ENCODE peak calls at places on chromosomes 5 and 9, in ten cellular contexts. One of them, this sample, is unnamed.

GRCh38 chr9:37678789-37679273 is 28.1 kb downstream of the FRMPD1 start:
- DNase-seq in Peyer's patch: no peak
- DNase-seq in GM23338: peak
- DNase-seq in Calu3: no peak
- DNase-seq in progenitor cell of endocrine pancreas: no peak
- DNase-seq in stomach: no peak
- DNase-seq in dorsolateral prefrontal cortex: no peak
- DNase-seq in K562: peak
- DNase-seq in glutamatergic neuron: no peak
- DNase-seq in neural progenitor cell: no peak
- DNase-seq in this sample: no peak

GRCh38 chr9:84140535-84141101 is 160.0 kb downstream of the RMI1 start:
- DNase-seq in glutamatergic neuron: peak
- DNase-seq in Calu3: peak
- DNase-seq in dorsolateral prefrontal cortex: no peak
- DNase-seq in K562: no peak
- DNase-seq in Peyer's patch: no peak
- DNase-seq in progenitor cell of endocrine pancreas: peak
- DNase-seq in stomach: peak
- DNase-seq in GM23338: peak
- DNase-seq in neural progenitor cell: peak
- DNase-seq in this sample: no peak

GRCh38 chr5:68214472-68215207 is 916 bp upstream of the PIK3R1 start:
- DNase-seq in dorsolateral prefrontal cortex: no peak
- DNase-seq in GM23338: peak
- DNase-seq in neural progenitor cell: peak
- DNase-seq in stomach: no peak
- DNase-seq in Peyer's patch: peak
- DNase-seq in progenitor cell of endocrine pancreas: no peak
- DNase-seq in glutamatergic neuron: no peak
- DNase-seq in K562: peak
- DNase-seq in Calu3: no peak
- DNase-seq in this sample: peak

GRCh38 chr5:111159845-111160244 is 64.3 kb upstream of the CAMK4 start:
- DNase-seq in progenitor cell of endocrine pancreas: no peak
- DNase-seq in neural progenitor cell: no peak
- DNase-seq in K562: no peak
- DNase-seq in Peyer's patch: no peak
- DNase-seq in glutamatergic neuron: no peak
- DNase-seq in dorsolateral prefrontal cortex: no peak
- DNase-seq in GM23338: peak
- DNase-seq in stomach: no peak
- DNase-seq in Calu3: no peak
- DNase-seq in this sample: no peak

GRCh38 chr5:176736271-176736965 is 73.9 kb upstream of the UNC5A start:
- DNase-seq in Calu3: no peak
- DNase-seq in dorsolateral prefrontal cortex: peak
- DNase-seq in progenitor cell of endocrine pancreas: no peak
- DNase-seq in GM23338: no peak
- DNase-seq in Peyer's patch: no peak
- DNase-seq in stomach: no peak
- DNase-seq in glutamatergic neuron: no peak
- DNase-seq in K562: no peak
- DNase-seq in neural progenitor cell: peak
- DNase-seq in this sample: no peak

GRCh38 chr5:134758504-134759341 is at the start of gene DDX46:
- DNase-seq in Calu3: peak
- DNase-seq in GM23338: peak
- DNase-seq in glutamatergic neuron: peak
- DNase-seq in K562: peak
- DNase-seq in Peyer's patch: peak
- DNase-seq in dorsolateral prefrontal cortex: peak
- DNase-seq in stomach: peak
- DNase-seq in progenitor cell of endocrine pancreas: peak
- DNase-seq in neural progenitor cell: peak
- DNase-seq in this sample: peak

GRCh38 chr5:179208706-179209358 is 136.4 kb downstream of the ADAMTS2 start:
- DNase-seq in dorsolateral prefrontal cortex: no peak
- DNase-seq in glutamatergic neuron: no peak
- DNase-seq in Peyer's patch: no peak
- DNase-seq in K562: no peak
- DNase-seq in GM23338: no peak
- DNase-seq in stomach: no peak
- DNase-seq in neural progenitor cell: no peak
- DNase-seq in Calu3: no peak
- DNase-seq in progenitor cell of endocrine pancreas: no peak
- DNase-seq in this sample: no peak

GRCh38 chr9:76610009-76610352 is 151.0 kb downstream of the GCNT1 start:
- DNase-seq in dorsolateral prefrontal cortex: peak
- DNase-seq in progenitor cell of endocrine pancreas: no peak
- DNase-seq in glutamatergic neuron: peak
- DNase-seq in Calu3: no peak
- DNase-seq in neural progenitor cell: no peak
- DNase-seq in Peyer's patch: no peak
- DNase-seq in GM23338: no peak
- DNase-seq in stomach: peak
- DNase-seq in K562: no peak
- DNase-seq in this sample: no peak

GRCh38 chr5:38598296-38598993 is 42.0 kb upstream of the LIFR start:
- DNase-seq in Peyer's patch: no peak
- DNase-seq in neural progenitor cell: no peak
- DNase-seq in stomach: no peak
- DNase-seq in progenitor cell of endocrine pancreas: no peak
- DNase-seq in GM23338: no peak
- DNase-seq in Calu3: no peak
- DNase-seq in dorsolateral prefrontal cortex: no peak
- DNase-seq in K562: no peak
- DNase-seq in glutamatergic neuron: no peak
- DNase-seq in this sample: no peak

GRCh38 chr5:91384671-91385430 is 1.7 kb upstream of the ARRDC3 start:
- DNase-seq in glutamatergic neuron: no peak
- DNase-seq in K562: peak
- DNase-seq in Peyer's patch: peak
- DNase-seq in progenitor cell of endocrine pancreas: no peak
- DNase-seq in dorsolateral prefrontal cortex: no peak
- DNase-seq in Calu3: peak
- DNase-seq in neural progenitor cell: peak
- DNase-seq in stomach: peak
- DNase-seq in GM23338: peak
- DNase-seq in this sample: peak

GRCh38 chr5:115321309-115321708 is 24.9 kb upstream of the CCDC112 start:
- DNase-seq in Calu3: peak
- DNase-seq in dorsolateral prefrontal cortex: no peak
- DNase-seq in glutamatergic neuron: no peak
- DNase-seq in progenitor cell of endocrine pancreas: no peak
- DNase-seq in neural progenitor cell: no peak
- DNase-seq in stomach: peak
- DNase-seq in Peyer's patch: no peak
- DNase-seq in GM23338: no peak
- DNase-seq in K562: no peak
- DNase-seq in this sample: no peak

GRCh38 chr5:181224390-181225234 is 1.5 kb downstream of the TRIM41 start:
- DNase-seq in Peyer's patch: peak
- DNase-seq in glutamatergic neuron: no peak
- DNase-seq in Calu3: no peak
- DNase-seq in K562: no peak
- DNase-seq in GM23338: no peak
- DNase-seq in neural progenitor cell: no peak
- DNase-seq in stomach: no peak
- DNase-seq in dorsolateral prefrontal cortex: no peak
- DNase-seq in progenitor cell of endocrine pancreas: no peak
- DNase-seq in this sample: peak

GRCh38 chr9:98249774-98250173 is 5.7 kb downstream of the TBC1D2 start:
- DNase-seq in dorsolateral prefrontal cortex: no peak
- DNase-seq in glutamatergic neuron: no peak
- DNase-seq in Peyer's patch: no peak
- DNase-seq in GM23338: no peak
- DNase-seq in progenitor cell of endocrine pancreas: no peak
- DNase-seq in stomach: no peak
- DNase-seq in K562: no peak
- DNase-seq in Calu3: no peak
- DNase-seq in neural progenitor cell: no peak
- DNase-seq in this sample: no peak

GRCh38 chr9:134686896-134687295 is 45.3 kb downstream of the COL5A1 start:
- DNase-seq in GM23338: no peak
- DNase-seq in Peyer's patch: no peak
- DNase-seq in K562: no peak
- DNase-seq in progenitor cell of endocrine pancreas: no peak
- DNase-seq in stomach: no peak
- DNase-seq in glutamatergic neuron: no peak
- DNase-seq in dorsolateral prefrontal cortex: peak
- DNase-seq in neural progenitor cell: no peak
- DNase-seq in Calu3: no peak
- DNase-seq in this sample: no peak

GRCh38 chr9:74358944-74359343 is 138.2 kb upstream of the RORB start:
- DNase-seq in neural progenitor cell: no peak
- DNase-seq in Peyer's patch: no peak
- DNase-seq in glutamatergic neuron: no peak
- DNase-seq in progenitor cell of endocrine pancreas: no peak
- DNase-seq in K562: no peak
- DNase-seq in GM23338: no peak
- DNase-seq in Calu3: no peak
- DNase-seq in dorsolateral prefrontal cortex: no peak
- DNase-seq in stomach: no peak
- DNase-seq in this sample: no peak

GRCh38 chr5:132260714-132261615 is 3.5 kb downstream of the PDLIM4 start:
- DNase-seq in Calu3: peak
- DNase-seq in glutamatergic neuron: no peak
- DNase-seq in stomach: peak
- DNase-seq in dorsolateral prefrontal cortex: peak
- DNase-seq in K562: peak
- DNase-seq in neural progenitor cell: no peak
- DNase-seq in Peyer's patch: peak
- DNase-seq in GM23338: no peak
- DNase-seq in progenitor cell of endocrine pancreas: no peak
- DNase-seq in this sample: peak

GRCh38 chr9:109448223-109448622 is 49.9 kb downstream of the PTPN3 start:
- DNase-seq in dorsolateral prefrontal cortex: no peak
- DNase-seq in Calu3: no peak
- DNase-seq in Peyer's patch: no peak
- DNase-seq in glutamatergic neuron: no peak
- DNase-seq in K562: no peak
- DNase-seq in GM23338: no peak
- DNase-seq in stomach: no peak
- DNase-seq in neural progenitor cell: no peak
- DNase-seq in progenitor cell of endocrine pancreas: no peak
- DNase-seq in this sample: no peak

GRCh38 chr5:145975001-145975360 is 38.6 kb downstream of the SH3RF2 start:
- DNase-seq in Peyer's patch: no peak
- DNase-seq in GM23338: no peak
- DNase-seq in glutamatergic neuron: no peak
- DNase-seq in progenitor cell of endocrine pancreas: no peak
- DNase-seq in K562: no peak
- DNase-seq in neural progenitor cell: no peak
- DNase-seq in stomach: no peak
- DNase-seq in dorsolateral prefrontal cortex: no peak
- DNase-seq in Calu3: no peak
- DNase-seq in this sample: no peak

GRCh38 chr9:117448066-117448465 is 33.2 kb upstream of the ASTN2 start:
- DNase-seq in Calu3: no peak
- DNase-seq in dorsolateral prefrontal cortex: no peak
- DNase-seq in Peyer's patch: no peak
- DNase-seq in progenitor cell of endocrine pancreas: no peak
- DNase-seq in glutamatergic neuron: no peak
- DNase-seq in neural progenitor cell: peak
- DNase-seq in stomach: no peak
- DNase-seq in GM23338: peak
- DNase-seq in K562: no peak
- DNase-seq in this sample: no peak
- TF ChIP-seq CTCF in Calu3: no peak
- TF ChIP-seq CTCF in dorsolateral prefrontal cortex: no peak
- TF ChIP-seq CTCF in Peyer's patch: no peak
- TF ChIP-seq CTCF in progenitor cell of endocrine pancreas: peak
- TF ChIP-seq CTCF in glutamatergic neuron: no peak
- TF ChIP-seq CTCF in neural progenitor cell: peak
- TF ChIP-seq CTCF in stomach: no peak
- TF ChIP-seq CTCF in GM23338: peak
- TF ChIP-seq CTCF in K562: no peak
- TF ChIP-seq CTCF in this sample: no peak

DNA sequence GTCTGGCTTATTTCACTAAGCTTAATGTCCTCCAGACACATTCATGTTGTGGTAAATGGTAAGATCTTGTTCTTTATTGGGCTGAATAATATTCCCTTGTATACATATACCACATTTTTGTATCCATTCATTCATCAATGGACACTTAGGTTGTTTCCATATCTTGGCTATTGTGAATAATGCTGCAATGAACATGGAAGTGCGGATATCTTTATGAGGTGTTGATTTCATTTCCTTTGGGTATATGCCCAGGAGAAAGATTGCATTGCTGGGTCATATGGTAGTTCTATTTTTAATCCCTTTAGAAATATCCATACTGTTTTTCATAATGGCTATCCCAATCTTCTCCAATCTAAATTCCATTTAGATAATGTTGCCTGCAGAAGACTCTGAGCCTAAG is 77.9 kb upstream of the TNC start:
- DNase-seq in glutamatergic neuron: no peak
- DNase-seq in GM23338: no peak
- DNase-seq in dorsolateral prefrontal cortex: no peak
- DNase-seq in Calu3: no peak
- DNase-seq in Peyer's patch: no peak
- DNase-seq in stomach: no peak
- DNase-seq in progenitor cell of endocrine pancreas: no peak
- DNase-seq in neural progenitor cell: no peak
- DNase-seq in K562: no peak
- DNase-seq in this sample: no peak
- TF ChIP-seq CTCF in glutamatergic neuron: no peak
- TF ChIP-seq CTCF in GM23338: no peak
- TF ChIP-seq CTCF in dorsolateral prefrontal cortex: no peak
- TF ChIP-seq CTCF in Calu3: no peak
- TF ChIP-seq CTCF in Peyer's patch: no peak
- TF ChIP-seq CTCF in stomach: no peak
- TF ChIP-seq CTCF in progenitor cell of endocrine pancreas: no peak
- TF ChIP-seq CTCF in neural progenitor cell: no peak
- TF ChIP-seq CTCF in K562: no peak
- TF ChIP-seq CTCF in this sample: no peak

GRCh38 chr5:120055858-120056257 is 408.2 kb upstream of the PRR16 start:
- DNase-seq in neural progenitor cell: no peak
- DNase-seq in Calu3: no peak
- DNase-seq in stomach: no peak
- DNase-seq in GM23338: no peak
- DNase-seq in Peyer's patch: no peak
- DNase-seq in progenitor cell of endocrine pancreas: no peak
- DNase-seq in dorsolateral prefrontal cortex: no peak
- DNase-seq in glutamatergic neuron: no peak
- DNase-seq in K562: no peak
- DNase-seq in this sample: peak
- TF ChIP-seq CTCF in neural progenitor cell: no peak
- TF ChIP-seq CTCF in Calu3: no peak
- TF ChIP-seq CTCF in stomach: no peak
- TF ChIP-seq CTCF in GM23338: no peak
- TF ChIP-seq CTCF in Peyer's patch: no peak
- TF ChIP-seq CTCF in progenitor cell of endocrine pancreas: no peak
- TF ChIP-seq CTCF in dorsolateral prefrontal cortex: no peak
- TF ChIP-seq CTCF in glutamatergic neuron: no peak
- TF ChIP-seq CTCF in K562: no peak
- TF ChIP-seq CTCF in this sample: no peak

DNA sequence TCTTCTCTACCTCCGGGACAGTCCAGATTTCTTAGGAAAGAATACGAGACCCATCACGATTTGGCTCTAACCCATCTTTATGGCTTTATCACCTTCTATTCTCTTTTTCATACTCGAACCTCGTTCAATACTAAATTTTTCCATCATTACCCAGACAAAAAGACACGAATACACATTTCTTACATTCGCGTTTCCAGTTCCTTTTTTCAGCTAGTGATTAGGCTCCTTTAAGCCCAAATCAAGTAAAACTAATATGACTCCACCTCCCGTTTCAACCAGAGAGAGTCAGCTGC is 506 bp downstream of the ZBTB6 start:
- DNase-seq in stomach: no peak
- DNase-seq in dorsolateral prefrontal cortex: no peak
- DNase-seq in Calu3: no peak
- DNase-seq in glutamatergic neuron: no peak
- DNase-seq in K562: no peak
- DNase-seq in GM23338: no peak
- DNase-seq in Peyer's patch: no peak
- DNase-seq in progenitor cell of endocrine pancreas: no peak
- DNase-seq in neural progenitor cell: no peak
- DNase-seq in this sample: no peak
- TF ChIP-seq CTCF in stomach: no peak
- TF ChIP-seq CTCF in dorsolateral prefrontal cortex: no peak
- TF ChIP-seq CTCF in Calu3: no peak
- TF ChIP-seq CTCF in glutamatergic neuron: no peak
- TF ChIP-seq CTCF in K562: no peak
- TF ChIP-seq CTCF in GM23338: no peak
- TF ChIP-seq CTCF in Peyer's patch: no peak
- TF ChIP-seq CTCF in progenitor cell of endocrine pancreas: no peak
- TF ChIP-seq CTCF in neural progenitor cell: no peak
- TF ChIP-seq CTCF in this sample: no peak